ENCODE peak calls at places on chromosomes 3 and 15, in ten cellular contexts. One of them, this sample, is unnamed.

GRCh38 chr3:44957986-44958385 is 18.0 kb downstream of the ZDHHC3 start:
- DNase-seq in uterus: no peak
- DNase-seq in A549: no peak
- DNase-seq in WTC11: no peak
- DNase-seq in colonic mucosa: no peak
- DNase-seq in RWPE2: no peak
- DNase-seq in tibial artery: no peak
- DNase-seq in AG09309: no peak
- DNase-seq in esophagus muscularis mucosa: no peak
- DNase-seq in thyroid gland: no peak
- DNase-seq in this sample: no peak

GRCh38 chr3:157460253-157460652 is 23.6 kb downstream of the PTX3 start:
- DNase-seq in tibial artery: no peak
- DNase-seq in AG09309: no peak
- DNase-seq in RWPE2: no peak
- DNase-seq in uterus: no peak
- DNase-seq in thyroid gland: no peak
- DNase-seq in colonic mucosa: no peak
- DNase-seq in A549: no peak
- DNase-seq in WTC11: no peak
- DNase-seq in esophagus muscularis mucosa: no peak
- DNase-seq in this sample: no peak

GRCh38 chr3:120931593-120931992 is 23.6 kb downstream of the STXBP5L start:
- DNase-seq in uterus: no peak
- DNase-seq in thyroid gland: no peak
- DNase-seq in tibial artery: no peak
- DNase-seq in A549: no peak
- DNase-seq in WTC11: no peak
- DNase-seq in AG09309: no peak
- DNase-seq in RWPE2: no peak
- DNase-seq in esophagus muscularis mucosa: no peak
- DNase-seq in colonic mucosa: no peak
- DNase-seq in this sample: no peak

GRCh38 chr3:99562990-99563607 is 75.3 kb upstream of the COL8A1 start:
- DNase-seq in thyroid gland: no peak
- DNase-seq in colonic mucosa: no peak
- DNase-seq in WTC11: no peak
- DNase-seq in esophagus muscularis mucosa: no peak
- DNase-seq in AG09309: no peak
- DNase-seq in A549: no peak
- DNase-seq in uterus: no peak
- DNase-seq in tibial artery: no peak
- DNase-seq in RWPE2: no peak
- DNase-seq in this sample: no peak

GRCh38 chr3:39279745-39280517 is at the start of gene CX3CR1:
- DNase-seq in esophagus muscularis mucosa: peak
- DNase-seq in RWPE2: no peak
- DNase-seq in AG09309: no peak
- DNase-seq in WTC11: no peak
- DNase-seq in colonic mucosa: no peak
- DNase-seq in tibial artery: no peak
- DNase-seq in thyroid gland: no peak
- DNase-seq in uterus: no peak
- DNase-seq in A549: no peak
- DNase-seq in this sample: no peak

GRCh38 chr3:172077197-172077734 is 37.9 kb downstream of the FNDC3B start:
- DNase-seq in tibial artery: no peak
- DNase-seq in RWPE2: no peak
- DNase-seq in esophagus muscularis mucosa: no peak
- DNase-seq in AG09309: no peak
- DNase-seq in thyroid gland: no peak
- DNase-seq in WTC11: no peak
- DNase-seq in A549: no peak
- DNase-seq in uterus: no peak
- DNase-seq in colonic mucosa: no peak
- DNase-seq in this sample: no peak

GRCh38 chr15:62879770-62880169 is 162.8 kb upstream of the TPM1 start:
- DNase-seq in WTC11: no peak
- DNase-seq in tibial artery: no peak
- DNase-seq in A549: no peak
- DNase-seq in uterus: no peak
- DNase-seq in colonic mucosa: no peak
- DNase-seq in AG09309: no peak
- DNase-seq in RWPE2: no peak
- DNase-seq in thyroid gland: no peak
- DNase-seq in esophagus muscularis mucosa: no peak
- DNase-seq in this sample: no peak

GRCh38 chr15:42608110-42608531 is 32.7 kb downstream of the STARD9 start:
- DNase-seq in AG09309: no peak
- DNase-seq in A549: no peak
- DNase-seq in esophagus muscularis mucosa: no peak
- DNase-seq in WTC11: no peak
- DNase-seq in tibial artery: no peak
- DNase-seq in colonic mucosa: no peak
- DNase-seq in RWPE2: no peak
- DNase-seq in uterus: no peak
- DNase-seq in thyroid gland: peak
- DNase-seq in this sample: no peak

GRCh38 chr3:141275032-141275422 is 43.4 kb downstream of the PXYLP1 start:
- DNase-seq in RWPE2: no peak
- DNase-seq in colonic mucosa: no peak
- DNase-seq in tibial artery: no peak
- DNase-seq in uterus: no peak
- DNase-seq in thyroid gland: no peak
- DNase-seq in esophagus muscularis mucosa: no peak
- DNase-seq in WTC11: no peak
- DNase-seq in AG09309: no peak
- DNase-seq in A549: no peak
- DNase-seq in this sample: no peak

GRCh38 chr3:11548721-11549131 is 95.0 kb downstream of the VGLL4 start:
- DNase-seq in tibial artery: no peak
- DNase-seq in uterus: peak
- DNase-seq in thyroid gland: no peak
- DNase-seq in colonic mucosa: no peak
- DNase-seq in WTC11: no peak
- DNase-seq in RWPE2: peak
- DNase-seq in esophagus muscularis mucosa: no peak
- DNase-seq in A549: no peak
- DNase-seq in AG09309: no peak
- DNase-seq in this sample: no peak

GRCh38 chr3:154972951-154973350 is 107.2 kb upstream of the MME start:
- DNase-seq in RWPE2: no peak
- DNase-seq in colonic mucosa: no peak
- DNase-seq in tibial artery: no peak
- DNase-seq in thyroid gland: no peak
- DNase-seq in A549: no peak
- DNase-seq in AG09309: peak
- DNase-seq in esophagus muscularis mucosa: no peak
- DNase-seq in uterus: no peak
- DNase-seq in WTC11: no peak
- DNase-seq in this sample: no peak

DNA sequence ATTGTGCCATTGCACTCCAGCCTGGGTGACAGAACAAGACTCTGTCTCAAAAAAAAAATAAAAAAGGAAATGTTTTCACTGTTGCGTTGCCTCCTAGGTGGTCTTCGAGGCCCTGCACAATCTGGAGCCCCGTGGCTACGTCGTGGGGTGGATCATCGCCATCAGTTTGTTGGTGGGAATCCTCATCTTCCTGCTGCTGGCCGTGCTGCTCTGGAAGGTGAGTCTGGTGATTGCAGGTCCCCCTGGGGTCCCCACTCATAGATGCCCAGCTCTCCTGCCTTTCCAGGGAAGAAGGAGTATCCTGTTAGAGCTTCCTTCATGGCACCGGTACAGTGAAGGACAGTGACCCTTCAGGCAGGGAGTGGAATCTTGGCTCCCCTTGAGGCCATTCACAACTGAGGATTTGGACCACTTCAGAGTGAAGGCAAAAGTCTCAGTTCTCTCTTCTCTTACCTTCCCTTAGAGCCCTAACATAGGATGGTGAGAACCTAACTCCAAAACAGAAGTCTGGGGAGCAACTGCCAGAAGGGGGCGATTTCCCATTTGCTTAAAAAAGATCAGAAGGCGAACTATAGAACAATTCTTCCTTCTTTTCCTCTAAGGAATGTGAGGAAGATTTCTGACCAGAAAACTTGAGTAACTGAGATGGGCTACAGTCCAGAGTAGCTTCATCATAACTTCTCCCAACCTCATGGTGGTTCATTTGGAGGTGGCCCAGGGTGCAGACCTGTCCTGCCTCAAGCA is 57.8 kb upstream of the CTDSPL start:
- DNase-seq in uterus: no peak
- DNase-seq in tibial artery: no peak
- DNase-seq in esophagus muscularis mucosa: no peak
- DNase-seq in colonic mucosa: no peak
- DNase-seq in A549: no peak
- DNase-seq in RWPE2: no peak
- DNase-seq in WTC11: no peak
- DNase-seq in thyroid gland: no peak
- DNase-seq in AG09309: no peak
- DNase-seq in this sample: no peak
- TF ChIP-seq CTCF in uterus: no peak
- TF ChIP-seq CTCF in tibial artery: no peak
- TF ChIP-seq CTCF in esophagus muscularis mucosa: no peak
- TF ChIP-seq CTCF in colonic mucosa: no peak
- TF ChIP-seq CTCF in A549: no peak
- TF ChIP-seq CTCF in RWPE2: no peak
- TF ChIP-seq CTCF in WTC11: no peak
- TF ChIP-seq CTCF in thyroid gland: no peak
- TF ChIP-seq CTCF in AG09309: no peak
- TF ChIP-seq CTCF in this sample: no peak

DNA sequence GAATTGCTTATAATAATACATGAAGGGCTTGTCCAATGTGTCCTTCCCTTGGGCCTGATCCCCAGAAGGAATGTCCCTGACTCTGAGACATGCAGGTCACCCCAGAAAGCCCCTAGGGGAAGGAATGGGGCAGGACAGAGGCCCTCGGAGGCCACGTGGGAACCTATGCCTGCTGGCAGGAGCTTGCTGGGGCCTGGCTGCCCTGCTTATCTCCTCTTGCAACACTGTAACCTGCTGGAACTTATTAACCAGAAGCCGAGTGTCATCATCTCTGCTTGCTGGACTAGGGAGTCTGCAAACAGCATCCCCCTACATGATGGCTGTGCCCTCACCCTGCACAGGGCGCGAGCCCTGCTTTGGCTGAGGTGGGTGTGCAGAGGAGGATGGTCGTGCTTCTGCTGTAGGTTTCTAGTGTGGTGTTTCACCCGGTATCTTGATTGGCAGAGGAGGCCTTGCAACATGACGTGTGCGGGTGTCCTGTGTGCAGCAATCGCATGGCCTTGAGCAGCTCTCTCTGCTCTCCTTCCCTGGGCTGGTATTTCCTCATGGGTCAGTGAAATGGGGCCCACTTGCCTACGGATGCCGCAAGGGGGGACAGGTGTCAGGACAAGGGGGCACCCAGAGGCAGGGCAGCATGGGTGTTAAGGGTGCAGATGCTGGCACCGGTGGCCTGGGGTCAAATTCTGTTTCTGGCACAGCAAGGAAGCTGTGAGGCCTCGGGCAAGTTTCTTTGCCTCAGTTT is 5.0 kb downstream of the CHST13 start:
- DNase-seq in RWPE2: no peak
- DNase-seq in tibial artery: no peak
- DNase-seq in esophagus muscularis mucosa: no peak
- DNase-seq in AG09309: peak
- DNase-seq in WTC11: no peak
- DNase-seq in thyroid gland: no peak
- DNase-seq in colonic mucosa: no peak
- DNase-seq in uterus: no peak
- DNase-seq in A549: peak
- DNase-seq in this sample: peak
- TF ChIP-seq CTCF in RWPE2: no peak
- TF ChIP-seq CTCF in tibial artery: no peak
- TF ChIP-seq CTCF in esophagus muscularis mucosa: no peak
- TF ChIP-seq CTCF in AG09309: no peak
- TF ChIP-seq CTCF in WTC11: no peak
- TF ChIP-seq CTCF in thyroid gland: no peak
- TF ChIP-seq CTCF in colonic mucosa: no peak
- TF ChIP-seq CTCF in uterus: no peak
- TF ChIP-seq CTCF in A549: no peak
- TF ChIP-seq CTCF in this sample: peak

DNA sequence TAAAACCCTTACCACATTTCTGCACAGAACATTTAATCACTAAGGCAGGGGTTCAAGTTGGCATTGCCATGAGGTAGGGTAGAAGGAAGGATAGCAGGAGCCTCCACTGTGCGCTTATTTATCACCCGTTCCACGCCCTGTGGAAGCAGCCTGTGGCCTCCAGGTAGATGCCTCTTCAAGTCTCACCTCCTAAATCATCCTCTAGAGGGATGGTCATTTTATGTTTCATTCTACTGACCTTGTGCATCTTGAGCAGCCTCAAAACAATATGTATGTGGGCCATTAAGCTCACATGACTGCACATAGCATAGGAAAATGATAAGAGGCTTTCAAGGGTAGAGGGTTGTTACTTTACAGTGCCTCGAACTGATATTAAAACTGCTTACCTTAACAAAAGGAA is 546.2 kb downstream of the GRM7 start:
- DNase-seq in esophagus muscularis mucosa: no peak
- DNase-seq in uterus: no peak
- DNase-seq in WTC11: no peak
- DNase-seq in tibial artery: no peak
- DNase-seq in RWPE2: no peak
- DNase-seq in thyroid gland: no peak
- DNase-seq in AG09309: no peak
- DNase-seq in A549: peak
- DNase-seq in colonic mucosa: no peak
- DNase-seq in this sample: no peak
- TF ChIP-seq CTCF in esophagus muscularis mucosa: no peak
- TF ChIP-seq CTCF in uterus: no peak
- TF ChIP-seq CTCF in WTC11: no peak
- TF ChIP-seq CTCF in tibial artery: no peak
- TF ChIP-seq CTCF in RWPE2: no peak
- TF ChIP-seq CTCF in thyroid gland: no peak
- TF ChIP-seq CTCF in AG09309: no peak
- TF ChIP-seq CTCF in A549: no peak
- TF ChIP-seq CTCF in colonic mucosa: no peak
- TF ChIP-seq CTCF in this sample: no peak

GRCh38 chr3:83248454-83248853 is 1487.0 kb upstream of the GBE1 start:
- DNase-seq in tibial artery: no peak
- DNase-seq in A549: no peak
- DNase-seq in thyroid gland: no peak
- DNase-seq in colonic mucosa: no peak
- DNase-seq in uterus: no peak
- DNase-seq in RWPE2: no peak
- DNase-seq in WTC11: no peak
- DNase-seq in AG09309: no peak
- DNase-seq in esophagus muscularis mucosa: no peak
- DNase-seq in this sample: no peak

DNA sequence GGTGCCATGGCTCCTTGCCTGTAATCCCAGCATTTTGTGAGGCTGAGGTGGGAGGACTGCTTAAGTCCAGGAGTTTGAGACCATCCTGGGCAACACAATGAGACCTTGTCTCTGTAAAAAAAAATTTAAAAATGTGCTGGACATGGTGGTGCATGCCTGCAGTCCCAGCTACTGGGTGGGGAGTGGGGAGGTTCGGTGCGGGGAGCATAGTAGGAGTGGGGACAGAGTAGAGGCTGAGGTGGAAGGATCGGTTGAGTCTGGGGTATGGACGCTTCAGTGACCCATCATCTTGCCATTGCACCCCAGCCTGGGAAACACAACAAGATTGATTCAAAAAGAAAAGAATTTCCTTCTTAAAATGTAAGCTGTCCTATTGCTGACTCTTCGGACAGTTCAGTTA is 1490.0 kb upstream of the GBE1 start:
- DNase-seq in RWPE2: no peak
- DNase-seq in thyroid gland: no peak
- DNase-seq in AG09309: no peak
- DNase-seq in esophagus muscularis mucosa: no peak
- DNase-seq in colonic mucosa: no peak
- DNase-seq in uterus: no peak
- DNase-seq in tibial artery: no peak
- DNase-seq in A549: no peak
- DNase-seq in WTC11: no peak
- DNase-seq in this sample: no peak
- TF ChIP-seq CTCF in RWPE2: no peak
- TF ChIP-seq CTCF in thyroid gland: no peak
- TF ChIP-seq CTCF in AG09309: no peak
- TF ChIP-seq CTCF in esophagus muscularis mucosa: no peak
- TF ChIP-seq CTCF in colonic mucosa: no peak
- TF ChIP-seq CTCF in uterus: no peak
- TF ChIP-seq CTCF in tibial artery: no peak
- TF ChIP-seq CTCF in A549: no peak
- TF ChIP-seq CTCF in WTC11: no peak
- TF ChIP-seq CTCF in this sample: no peak

This sample was measured in AG09319.